ENCODE peak calls at places on chromosome 1, in five cellular contexts. One of them, this sample, is unnamed.

GRCh38 chr1:42931911-42932422 is 26.7 kb downstream of the SLC2A1 start:
- DNase-seq in AG20443: no peak
- DNase-seq in tibial nerve: no peak
- DNase-seq in cardiac muscle cell: no peak
- DNase-seq in uterus: no peak
- DNase-seq in this sample: no peak

GRCh38 chr1:30964706-30965105 is 56.1 kb upstream of the SDC3 start:
- DNase-seq in tibial nerve: no peak
- DNase-seq in uterus: no peak
- DNase-seq in cardiac muscle cell: no peak
- DNase-seq in AG20443: no peak
- DNase-seq in this sample: no peak

GRCh38 chr1:94215955-94216354 is 21.4 kb downstream of the ARHGAP29 start:
- DNase-seq in tibial nerve: no peak
- DNase-seq in AG20443: no peak
- DNase-seq in cardiac muscle cell: no peak
- DNase-seq in uterus: no peak
- DNase-seq in this sample: no peak

GRCh38 chr1:64532646-64533045 is 62.7 kb downstream of the CACHD1 start:
- DNase-seq in cardiac muscle cell: no peak
- DNase-seq in tibial nerve: no peak
- DNase-seq in AG20443: no peak
- DNase-seq in uterus: no peak
- DNase-seq in this sample: no peak

GRCh38 chr1:100353988-100354387 is 1.7 kb downstream of the CDC14A start:
- DNase-seq in tibial nerve: no peak
- DNase-seq in cardiac muscle cell: no peak
- DNase-seq in AG20443: peak; percentile 60
- DNase-seq in uterus: no peak
- DNase-seq in this sample: peak; percentile 42

GRCh38 chr1:220498188-220498587 is 29.7 kb upstream of the MARK1 start:
- DNase-seq in uterus: no peak
- DNase-seq in tibial nerve: no peak
- DNase-seq in AG20443: peak; percentile 13
- DNase-seq in cardiac muscle cell: peak; percentile 1
- DNase-seq in this sample: no peak

GRCh38 chr1:31645274-31645568 is 545 bp upstream of the PEF1 start:
- DNase-seq in uterus: no peak
- DNase-seq in cardiac muscle cell: no peak
- DNase-seq in tibial nerve: no peak
- DNase-seq in AG20443: no peak
- DNase-seq in this sample: no peak

GRCh38 chr1:89310505-89310904 is 37.8 kb upstream of the GBP5 start:
- DNase-seq in uterus: no peak
- DNase-seq in AG20443: peak; percentile 20
- DNase-seq in cardiac muscle cell: peak; percentile 45
- DNase-seq in tibial nerve: no peak
- DNase-seq in this sample: no peak

GRCh38 chr1:209063816-209064664 is 519.5 kb upstream of the CAMK1G start:
- DNase-seq in uterus: no peak
- DNase-seq in cardiac muscle cell: no peak
- DNase-seq in AG20443: no peak
- DNase-seq in tibial nerve: no peak
- DNase-seq in this sample: no peak

GRCh38 chr1:156904187-156904959 is 10.9 kb downstream of the PEAR1 start:
- DNase-seq in tibial nerve: no peak
- DNase-seq in uterus: no peak
- DNase-seq in cardiac muscle cell: no peak
- DNase-seq in AG20443: no peak
- DNase-seq in this sample: no peak

GRCh38 chr1:110237406-110238152 is 27.5 kb downstream of the KCNC4 start:
- DNase-seq in uterus: no peak
- DNase-seq in tibial nerve: no peak
- DNase-seq in cardiac muscle cell: no peak
- DNase-seq in AG20443: no peak
- DNase-seq in this sample: no peak

GRCh38 chr1:162840256-162840839 is 20.6 kb downstream of the CCDC190 start:
- DNase-seq in AG20443: no peak
- DNase-seq in cardiac muscle cell: no peak
- DNase-seq in tibial nerve: no peak
- DNase-seq in uterus: no peak
- DNase-seq in this sample: no peak

GRCh38 chr1:220484135-220484534 is 43.8 kb upstream of the MARK1 start:
- DNase-seq in tibial nerve: no peak
- DNase-seq in cardiac muscle cell: no peak
- DNase-seq in uterus: no peak
- DNase-seq in AG20443: no peak
- DNase-seq in this sample: no peak

GRCh38 chr1:2459757-2460156 is 16.3 kb upstream of the PLCH2 start:
- DNase-seq in AG20443: no peak
- DNase-seq in tibial nerve: no peak
- DNase-seq in uterus: no peak
- DNase-seq in cardiac muscle cell: peak; percentile 55
- DNase-seq in this sample: no peak

GRCh38 chr1:198686069-198686728 is 47.4 kb downstream of the PTPRC start:
- DNase-seq in tibial nerve: no peak
- DNase-seq in AG20443: no peak
- DNase-seq in cardiac muscle cell: peak; percentile 64
- DNase-seq in uterus: no peak
- DNase-seq in this sample: no peak

GRCh38 chr1:176691251-176692228 is 228.6 kb downstream of the PAPPA2 start:
- DNase-seq in AG20443: peak; percentile 69
- DNase-seq in tibial nerve: no peak
- DNase-seq in uterus: peak; percentile 17
- DNase-seq in cardiac muscle cell: peak; percentile 42
- DNase-seq in this sample: peak; percentile 6

GRCh38 chr1:204652556-204652955 is 33.0 kb downstream of the LRRN2 start:
- DNase-seq in cardiac muscle cell: no peak
- DNase-seq in tibial nerve: no peak
- DNase-seq in uterus: no peak
- DNase-seq in AG20443: no peak
- DNase-seq in this sample: no peak

GRCh38 chr1:185874246-185874645 is 140.1 kb downstream of the HMCN1 start:
- DNase-seq in uterus: no peak
- DNase-seq in tibial nerve: no peak
- DNase-seq in AG20443: no peak
- DNase-seq in cardiac muscle cell: no peak
- DNase-seq in this sample: no peak

GRCh38 chr1:115746021-115746690 is 22.4 kb downstream of the CASQ2 start:
- DNase-seq in cardiac muscle cell: no peak
- DNase-seq in tibial nerve: no peak
- DNase-seq in uterus: no peak
- DNase-seq in AG20443: no peak
- DNase-seq in this sample: no peak

GRCh38 chr1:20699558-20699957 is 18.2 kb downstream of the KIF17 start:
- DNase-seq in cardiac muscle cell: no peak
- DNase-seq in AG20443: no peak
- DNase-seq in tibial nerve: no peak
- DNase-seq in uterus: no peak
- DNase-seq in this sample: no peak

GRCh38 chr1:13766906-13767564 is 67.0 kb downstream of the PRDM2 start:
- DNase-seq in cardiac muscle cell: peak; percentile 18
- DNase-seq in tibial nerve: no peak
- DNase-seq in AG20443: peak; percentile 75
- DNase-seq in uterus: no peak
- DNase-seq in this sample: no peak

GRCh38 chr1:186301448-186301847 is 73.6 kb downstream of the TPR start:
- DNase-seq in uterus: no peak
- DNase-seq in cardiac muscle cell: no peak
- DNase-seq in tibial nerve: no peak
- DNase-seq in AG20443: no peak
- DNase-seq in this sample: no peak

GRCh38 chr1:228151170-228151513 is 1.4 kb downstream of the GJC2 start:
- DNase-seq in AG20443: no peak
- DNase-seq in uterus: no peak
- DNase-seq in cardiac muscle cell: no peak
- DNase-seq in tibial nerve: no peak
- DNase-seq in this sample: no peak

GRCh38 chr1:15038232-15039016 is 115.1 kb upstream of the TMEM51 start:
- DNase-seq in cardiac muscle cell: peak; percentile 22
- DNase-seq in AG20443: no peak
- DNase-seq in uterus: no peak
- DNase-seq in tibial nerve: no peak
- DNase-seq in this sample: no peak

GRCh38 chr1:184695023-184695422 is 59.6 kb downstream of the EDEM3 start:
- DNase-seq in cardiac muscle cell: peak; percentile 21
- DNase-seq in tibial nerve: no peak
- DNase-seq in uterus: no peak
- DNase-seq in AG20443: no peak
- DNase-seq in this sample: no peak